ENCODE peak calls at places on chromosome 10, in five cellular contexts. B, L, M, E and T are unnamed samples.

GRCh38 chr10:72727128-72727527 is 35.2 kb downstream of the MCU start:
- DNase-seq in B (no peak), L (no peak), M (no peak), E (no peak), T (no peak)

GRCh38 chr10:23363788-23364135 is 19.2 kb upstream of the C10orf67 start:
- DNase-seq in B (no peak), L (no peak), M (no peak), E (no peak), T (no peak)

GRCh38 chr10:109062371-109062770 is 860.9 kb downstream of the XPNPEP1 start:
- DNase-seq in B (no peak), L (no peak), M (peak), E (peak), T (no peak)

GRCh38 chr10:48958598-48959200 is 19.1 kb upstream of the LRRC18 start:
- DNase-seq in B (no peak), L (no peak), M (no peak), E (no peak), T (no peak)

GRCh38 chr10:132817701-132818211 is 31.8 kb upstream of the NKX6-2 start:
- DNase-seq in B (no peak), L (no peak), M (no peak), E (no peak), T (no peak)

GRCh38 chr10:4138146-4138721 is 353.2 kb upstream of the KLF6 start:
- DNase-seq in B (no peak), L (no peak), M (no peak), E (no peak), T (no peak)

GRCh38 chr10:123807444-123808035 is 84.1 kb downstream of the CPXM2 start:
- DNase-seq in B (no peak), L (no peak), M (no peak), E (no peak), T (no peak)

GRCh38 chr10:17025444-17026295 is 103.9 kb downstream of the CUBN start:
- DNase-seq in B (peak), L (peak), M (no peak), E (peak), T (peak)

GRCh38 chr10:3312403-3312802 is 139.8 kb upstream of the PITRM1 start:
- DNase-seq in B (no peak), L (no peak), M (no peak), E (no peak), T (no peak)